ENCODE peak calls at places on chromosomes 13 and 19, in four cellular contexts. S, Q, V and E are unnamed samples.

GRCh38 chr13:46089213-46089612 is 15.6 kb downstream of the CPB2 start:
- ATAC-seq in V (no peak), S (no peak), Q (no peak), E (no peak)

GRCh38 chr13:114131581-114132418 is 623 bp downstream of the RASA3 start:
- ATAC-seq in Q (peak; percentile 14), V (no peak), S (peak; percentile 56), E (peak; percentile 14)

GRCh38 chr13:70255406-70255991 is 147.2 kb upstream of the KLHL1 start:
- ATAC-seq in V (no peak), S (no peak), Q (no peak), E (no peak)

GRCh38 chr13:39892731-39893293 is 237.3 kb downstream of the COG6 start:
- ATAC-seq in V (no peak), S (peak; percentile 41), Q (peak; percentile 59), E (peak; percentile 83)

GRCh38 chr19:39398297-39398864 is 7.2 kb downstream of the MED29 start:
- ATAC-seq in S (no peak), V (peak; percentile 11), Q (no peak), E (no peak)

GRCh38 chr13:109979186-109979585 is 192.8 kb upstream of the IRS2 start:
- ATAC-seq in S (no peak), Q (no peak), V (no peak), E (no peak)

GRCh38 chr19:56942749-56943148 is 102.2 kb upstream of the PEG3 start:
- ATAC-seq in S (no peak), V (no peak), Q (no peak), E (no peak)

GRCh38 chr13:44732503-44733098 is 156.5 kb upstream of the TSC22D1 start:
- ATAC-seq in V (no peak), Q (no peak), S (peak; percentile 15), E (no peak)

GRCh38 chr13:40580566-40581276 is 85.7 kb downstream of the FOXO1 start:
- ATAC-seq in Q (peak; percentile 22), V (no peak), S (peak; percentile 65), E (no peak)

GRCh38 chr13:22735381-22735995 is 445.3 kb upstream of the SGCG start:
- ATAC-seq in S (no peak), V (no peak), Q (no peak), E (no peak)

GRCh38 chr19:34365463-34366401 is 736 bp downstream of the GPI start:
- ATAC-seq in Q (no peak), V (no peak), S (peak; percentile 67), E (peak; percentile 70)

GRCh38 chr19:33400856-33401682 is 27.6 kb downstream of the CEBPG start:
- ATAC-seq in Q (no peak), S (no peak), V (no peak), E (no peak)

GRCh38 chr13:42153371-42153770 is 104.9 kb downstream of the DGKH start:
- ATAC-seq in Q (no peak), S (no peak), V (no peak), E (no peak)

GRCh38 chr13:78046349-78046748 is 127.7 kb upstream of the EDNRB start:
- ATAC-seq in V (no peak), Q (no peak), S (no peak), E (no peak)

GRCh38 chr13:51704399-51705306 is 99.3 kb downstream of the DHRS12 start:
- ATAC-seq in V (no peak), S (no peak), Q (no peak), E (no peak)

GRCh38 chr19:57171551-57172081 is 4.3 kb upstream of the DUXA start:
- ATAC-seq in V (peak; percentile 61), S (peak; percentile 86), Q (peak; percentile 82), E (peak; percentile 83)

GRCh38 chr13:27022571-27023311 is 148.9 kb downstream of the USP12 start:
- ATAC-seq in Q (no peak), S (peak; percentile 56), V (no peak), E (peak; percentile 49)

GRCh38 chr19:42450314-42450934 is 7.7 kb upstream of the CXCL17 start:
- ATAC-seq in Q (peak; percentile 97), V (peak; percentile 95), S (peak; percentile 96), E (peak; percentile 87)